ENCODE peak calls at places on chromosomes 2 and 18, in five cellular contexts. One of them, this sample, is unnamed.
A peak's percentile ranks its signal among the peaks of the same experiment; 100 is the strongest.

GRCh38 chr2:73896362-73897239 is 3.8 kb downstream of the ACTG2 start:
- DNase-seq in EL: peak; percentile 77
- DNase-seq in mesothelial cell of epicardium: no peak
- DNase-seq in pancreas: no peak
- DNase-seq in stimulated activated CD4-positive, alpha-beta T cell treated with anti-CD3 and anti-CD28 coated beads, Interleukin-15, amount 100 ng/mL, for 24 hours: peak; percentile 38
- DNase-seq in this sample: peak; percentile 18

GRCh38 chr2:239261336-239261735 is 139.5 kb downstream of the HDAC4 start:
- DNase-seq in EL: no peak
- DNase-seq in mesothelial cell of epicardium: no peak
- DNase-seq in pancreas: peak; percentile 33
- DNase-seq in stimulated activated CD4-positive, alpha-beta T cell treated with anti-CD3 and anti-CD28 coated beads, Interleukin-15, amount 100 ng/mL, for 24 hours: no peak
- DNase-seq in this sample: no peak

GRCh38 chr18:38368886-38369285 is 803.3 kb upstream of the CELF4 start:
- DNase-seq in EL: no peak
- DNase-seq in mesothelial cell of epicardium: no peak
- DNase-seq in pancreas: no peak
- DNase-seq in stimulated activated CD4-positive, alpha-beta T cell treated with anti-CD3 and anti-CD28 coated beads, Interleukin-15, amount 100 ng/mL, for 24 hours: no peak
- DNase-seq in this sample: no peak

GRCh38 chr2:15582645-15583340 is 8.9 kb upstream of the DDX1 start:
- DNase-seq in EL: no peak
- DNase-seq in mesothelial cell of epicardium: no peak
- DNase-seq in pancreas: no peak
- DNase-seq in stimulated activated CD4-positive, alpha-beta T cell treated with anti-CD3 and anti-CD28 coated beads, Interleukin-15, amount 100 ng/mL, for 24 hours: no peak
- DNase-seq in this sample: no peak

GRCh38 chr2:9991829-9992273 is 40.4 kb downstream of the GRHL1 start:
- DNase-seq in EL: no peak
- DNase-seq in mesothelial cell of epicardium: no peak
- DNase-seq in pancreas: no peak
- DNase-seq in stimulated activated CD4-positive, alpha-beta T cell treated with anti-CD3 and anti-CD28 coated beads, Interleukin-15, amount 100 ng/mL, for 24 hours: no peak
- DNase-seq in this sample: no peak

GRCh38 chr2:11097038-11097720 is 58.1 kb upstream of the SLC66A3 start:
- DNase-seq in EL: peak; percentile 73
- DNase-seq in mesothelial cell of epicardium: no peak
- DNase-seq in pancreas: no peak
- DNase-seq in stimulated activated CD4-positive, alpha-beta T cell treated with anti-CD3 and anti-CD28 coated beads, Interleukin-15, amount 100 ng/mL, for 24 hours: no peak
- DNase-seq in this sample: no peak

GRCh38 chr18:35030234-35030989 is 10.8 kb upstream of the MAPRE2 start:
- DNase-seq in EL: no peak
- DNase-seq in mesothelial cell of epicardium: no peak
- DNase-seq in pancreas: no peak
- DNase-seq in stimulated activated CD4-positive, alpha-beta T cell treated with anti-CD3 and anti-CD28 coated beads, Interleukin-15, amount 100 ng/mL, for 24 hours: no peak
- DNase-seq in this sample: no peak

GRCh38 chr2:127630409-127631183 is 15.4 kb upstream of the GPR17 start:
- DNase-seq in EL: no peak
- DNase-seq in mesothelial cell of epicardium: no peak
- DNase-seq in pancreas: no peak
- DNase-seq in stimulated activated CD4-positive, alpha-beta T cell treated with anti-CD3 and anti-CD28 coated beads, Interleukin-15, amount 100 ng/mL, for 24 hours: no peak
- DNase-seq in this sample: no peak

GRCh38 chr18:63844254-63844653 is 43.3 kb upstream of the SERPINB2 start:
- DNase-seq in EL: peak; percentile 64
- DNase-seq in mesothelial cell of epicardium: no peak
- DNase-seq in pancreas: no peak
- DNase-seq in stimulated activated CD4-positive, alpha-beta T cell treated with anti-CD3 and anti-CD28 coated beads, Interleukin-15, amount 100 ng/mL, for 24 hours: no peak
- DNase-seq in this sample: peak; percentile 15

GRCh38 chr2:3299130-3299529 is 78.5 kb downstream of the EIPR1 start:
- DNase-seq in EL: no peak
- DNase-seq in mesothelial cell of epicardium: no peak
- DNase-seq in pancreas: peak; percentile 44
- DNase-seq in stimulated activated CD4-positive, alpha-beta T cell treated with anti-CD3 and anti-CD28 coated beads, Interleukin-15, amount 100 ng/mL, for 24 hours: no peak
- DNase-seq in this sample: no peak

GRCh38 chr2:232385660-232386489 is 7.3 kb downstream of the ALPP start:
- DNase-seq in EL: peak; percentile 97
- DNase-seq in mesothelial cell of epicardium: no peak
- DNase-seq in pancreas: no peak
- DNase-seq in stimulated activated CD4-positive, alpha-beta T cell treated with anti-CD3 and anti-CD28 coated beads, Interleukin-15, amount 100 ng/mL, for 24 hours: no peak
- DNase-seq in this sample: no peak

GRCh38 chr2:195428673-195429072 is 228.4 kb upstream of the SLC39A10 start:
- DNase-seq in EL: no peak
- DNase-seq in mesothelial cell of epicardium: no peak
- DNase-seq in pancreas: no peak
- DNase-seq in stimulated activated CD4-positive, alpha-beta T cell treated with anti-CD3 and anti-CD28 coated beads, Interleukin-15, amount 100 ng/mL, for 24 hours: no peak
- DNase-seq in this sample: no peak

GRCh38 chr2:161746891-161747535 is 122.8 kb downstream of the SLC4A10 start:
- DNase-seq in EL: no peak
- DNase-seq in mesothelial cell of epicardium: no peak
- DNase-seq in pancreas: no peak
- DNase-seq in stimulated activated CD4-positive, alpha-beta T cell treated with anti-CD3 and anti-CD28 coated beads, Interleukin-15, amount 100 ng/mL, for 24 hours: no peak
- DNase-seq in this sample: no peak

GRCh38 chr2:44169155-44169898 is 652 bp downstream of the PPM1B start:
- DNase-seq in EL: peak; percentile 49
- DNase-seq in mesothelial cell of epicardium: peak; percentile 63
- DNase-seq in pancreas: peak; percentile 79
- DNase-seq in stimulated activated CD4-positive, alpha-beta T cell treated with anti-CD3 and anti-CD28 coated beads, Interleukin-15, amount 100 ng/mL, for 24 hours: no peak
- DNase-seq in this sample: peak; percentile 49

GRCh38 chr18:35710581-35710980 is 129.0 kb downstream of the GALNT1 start:
- DNase-seq in EL: no peak
- DNase-seq in mesothelial cell of epicardium: no peak
- DNase-seq in pancreas: no peak
- DNase-seq in stimulated activated CD4-positive, alpha-beta T cell treated with anti-CD3 and anti-CD28 coated beads, Interleukin-15, amount 100 ng/mL, for 24 hours: no peak
- DNase-seq in this sample: no peak

GRCh38 chr2:98311771-98312545 is 34.3 kb upstream of the CNGA3 start:
- DNase-seq in EL: no peak
- DNase-seq in mesothelial cell of epicardium: no peak
- DNase-seq in pancreas: no peak
- DNase-seq in stimulated activated CD4-positive, alpha-beta T cell treated with anti-CD3 and anti-CD28 coated beads, Interleukin-15, amount 100 ng/mL, for 24 hours: no peak
- DNase-seq in this sample: no peak

GRCh38 chr18:31241900-31242409 is 76.0 kb upstream of the DSG1 start:
- DNase-seq in EL: no peak
- DNase-seq in mesothelial cell of epicardium: peak; percentile 76
- DNase-seq in pancreas: peak; percentile 70
- DNase-seq in stimulated activated CD4-positive, alpha-beta T cell treated with anti-CD3 and anti-CD28 coated beads, Interleukin-15, amount 100 ng/mL, for 24 hours: no peak
- DNase-seq in this sample: no peak

GRCh38 chr2:104853926-104854506 is at the start of gene POU3F3:
- DNase-seq in EL: no peak
- DNase-seq in mesothelial cell of epicardium: no peak
- DNase-seq in pancreas: peak; percentile 64
- DNase-seq in stimulated activated CD4-positive, alpha-beta T cell treated with anti-CD3 and anti-CD28 coated beads, Interleukin-15, amount 100 ng/mL, for 24 hours: peak; percentile 71
- DNase-seq in this sample: no peak

GRCh38 chr2:240946654-240947053 is 40.5 kb downstream of the CROCC2 start:
- DNase-seq in EL: peak; percentile 57
- DNase-seq in mesothelial cell of epicardium: peak; percentile 29
- DNase-seq in pancreas: no peak
- DNase-seq in stimulated activated CD4-positive, alpha-beta T cell treated with anti-CD3 and anti-CD28 coated beads, Interleukin-15, amount 100 ng/mL, for 24 hours: no peak
- DNase-seq in this sample: no peak

GRCh38 chr18:47420130-47420529 is 168.7 kb upstream of the SKOR2 start:
- DNase-seq in EL: no peak
- DNase-seq in mesothelial cell of epicardium: no peak
- DNase-seq in pancreas: no peak
- DNase-seq in stimulated activated CD4-positive, alpha-beta T cell treated with anti-CD3 and anti-CD28 coated beads, Interleukin-15, amount 100 ng/mL, for 24 hours: no peak
- DNase-seq in this sample: peak; percentile 33

GRCh38 chr18:7172611-7173010 is 55.0 kb upstream of the LAMA1 start:
- DNase-seq in EL: no peak
- DNase-seq in mesothelial cell of epicardium: no peak
- DNase-seq in pancreas: no peak
- DNase-seq in stimulated activated CD4-positive, alpha-beta T cell treated with anti-CD3 and anti-CD28 coated beads, Interleukin-15, amount 100 ng/mL, for 24 hours: no peak
- DNase-seq in this sample: no peak

GRCh38 chr18:39039828-39040227 is 1474.2 kb upstream of the CELF4 start:
- DNase-seq in EL: no peak
- DNase-seq in mesothelial cell of epicardium: no peak
- DNase-seq in pancreas: no peak
- DNase-seq in stimulated activated CD4-positive, alpha-beta T cell treated with anti-CD3 and anti-CD28 coated beads, Interleukin-15, amount 100 ng/mL, for 24 hours: no peak
- DNase-seq in this sample: no peak

GRCh38 chr18:57807336-57808117 is 4.4 kb upstream of the ATP8B1 start:
- DNase-seq in EL: peak; percentile 76
- DNase-seq in mesothelial cell of epicardium: no peak
- DNase-seq in pancreas: no peak
- DNase-seq in stimulated activated CD4-positive, alpha-beta T cell treated with anti-CD3 and anti-CD28 coated beads, Interleukin-15, amount 100 ng/mL, for 24 hours: no peak
- DNase-seq in this sample: no peak

GRCh38 chr18:11859903-11860407 is 8.7 kb downstream of the CHMP1B start:
- DNase-seq in EL: peak; percentile 87
- DNase-seq in mesothelial cell of epicardium: no peak
- DNase-seq in pancreas: no peak
- DNase-seq in stimulated activated CD4-positive, alpha-beta T cell treated with anti-CD3 and anti-CD28 coated beads, Interleukin-15, amount 100 ng/mL, for 24 hours: peak; percentile 12
- DNase-seq in this sample: no peak

GRCh38 chr2:35819053-35819452 is 536.5 kb upstream of the CRIM1 start:
- DNase-seq in EL: no peak
- DNase-seq in mesothelial cell of epicardium: no peak
- DNase-seq in pancreas: no peak
- DNase-seq in stimulated activated CD4-positive, alpha-beta T cell treated with anti-CD3 and anti-CD28 coated beads, Interleukin-15, amount 100 ng/mL, for 24 hours: no peak
- DNase-seq in this sample: no peak

This sample was measured in GM20000.